ENCODE peak calls at places on chromosomes 16 and 17, in seven cellular contexts. H is transverse colon; Z is CD8-positive, alpha-beta memory T cell; U is brain microvascular endothelial cell; P is tibial artery; M is A673; K is mucosa of descending colon. T is an unnamed sample.

GRCh38 chr16:56970934-56971767 is 9.4 kb downstream of the CETP start:
- DNase-seq in H (no peak), Z (no peak), U (no peak), P (no peak), M (no peak), K (no peak), T (no peak)

GRCh38 chr17:61335105-61335844 is 64.4 kb upstream of the TBX2 start:
- DNase-seq in H (no peak), Z (no peak), U (no peak), P (no peak), M (no peak), K (no peak), T (no peak)

GRCh38 chr17:52383493-52384100 is 225.1 kb upstream of the CA10 start:
- DNase-seq in H (peak; percentile 60), Z (no peak), U (peak; percentile 11), P (no peak), M (peak; percentile 72), K (no peak), T (no peak)

GRCh38 chr17:47692895-47693666 is 880 bp upstream of the TBKBP1 start:
- DNase-seq in H (no peak), Z (no peak), U (no peak), P (peak; percentile 54), M (no peak), K (no peak), T (no peak)

GRCh38 chr17:77783991-77784820 is 174.3 kb upstream of the TNRC6C start:
- DNase-seq in H (no peak), Z (peak; percentile 83), U (no peak), P (no peak), M (no peak), K (no peak), T (no peak)

GRCh38 chr16:31508706-31509523 is 724 bp upstream of the RUSF1 start:
- DNase-seq in H (no peak), Z (no peak), U (no peak), P (no peak), M (peak; percentile 27), K (no peak), T (no peak)

GRCh38 chr17:73191443-73192218 is 1.2 kb upstream of the COG1 start:
- DNase-seq in H (peak; percentile 78), Z (peak; percentile 52), U (peak; percentile 64), P (peak; percentile 81), M (peak; percentile 88), K (no peak), T (peak; percentile 84)

GRCh38 chr17:81870978-81871386 is at the start of gene ARHGDIA:
- DNase-seq in H (no peak), Z (no peak), U (no peak), P (no peak), M (no peak), K (no peak), T (no peak)

GRCh38 chr17:26765860-26766709 is 527.8 kb upstream of the WSB1 start:
- DNase-seq in H (no peak), Z (no peak), U (no peak), P (no peak), M (no peak), K (peak; percentile 30), T (peak; percentile 63)

GRCh38 chr17:62666061-62666800 is 38.8 kb downstream of the MRC2 start:
- DNase-seq in H (no peak), Z (no peak), U (no peak), P (peak; percentile 48), M (no peak), K (no peak), T (peak; percentile 67)

GRCh38 chr17:17119533-17119932 is 77.3 kb downstream of the MPRIP start:
- DNase-seq in H (peak; percentile 66), Z (peak; percentile 74), U (no peak), P (no peak), M (no peak), K (peak; percentile 75), T (no peak)

GRCh38 chr16:64880994-64881393 is 240.9 kb downstream of the CDH11 start:
- DNase-seq in H (no peak), Z (no peak), U (no peak), P (no peak), M (no peak), K (no peak), T (no peak)

GRCh38 chr17:39404542-39405378 is 3.3 kb upstream of the FBXL20 start:
- DNase-seq in H (no peak), Z (no peak), U (peak; percentile 84), P (no peak), M (peak; percentile 1), K (no peak), T (no peak)

GRCh38 chr16:19940195-19940594 is 55.5 kb upstream of the GPRC5B start:
- DNase-seq in H (no peak), Z (no peak), U (no peak), P (no peak), M (no peak), K (no peak), T (no peak)

GRCh38 chr17:63171428-63172205 is 205.6 kb downstream of the TANC2 start:
- DNase-seq in H (no peak), Z (no peak), U (no peak), P (no peak), M (peak; percentile 12), K (no peak), T (no peak)

GRCh38 chr17:69084911-69085310 is 24.2 kb upstream of the ABCA9 start:
- DNase-seq in H (no peak), Z (no peak), U (no peak), P (no peak), M (no peak), K (peak; percentile 41), T (no peak)

GRCh38 chr17:48546187-48546923 is 1.4 kb upstream of the HOXB2 start:
- DNase-seq in H (no peak), Z (no peak), U (no peak), P (no peak), M (peak; percentile 53), K (no peak), T (no peak)

GRCh38 chr17:13776027-13776551 is 174.4 kb upstream of the HS3ST3A1 start:
- DNase-seq in H (no peak), Z (no peak), U (no peak), P (no peak), M (no peak), K (no peak), T (no peak)

GRCh38 chr16:22652463-22652845 is 141.8 kb downstream of the NPIPB5 start:
- DNase-seq in H (no peak), Z (no peak), U (no peak), P (no peak), M (no peak), K (no peak), T (no peak)

GRCh38 chr17:1625053-1625452 is 3.6 kb downstream of the SLC43A2 start:
- DNase-seq in H (no peak), Z (no peak), U (no peak), P (no peak), M (no peak), K (no peak), T (no peak)

GRCh38 chr16:9798952-9799590 is 383.2 kb downstream of the GRIN2A start:
- DNase-seq in H (no peak), Z (no peak), U (no peak), P (no peak), M (no peak), K (no peak), T (no peak)
- H3K36me3 ChIP-seq in H (no peaks in the 10 kb centered on the region), Z (no peaks in the 10 kb centered on the region), U (no peaks in the 10 kb centered on the region), P (no peaks in the 10 kb centered on the region), M (no peaks in the 10 kb centered on the region), K (no peaks in the 10 kb centered on the region), T (no peaks in the 10 kb centered on the region)

GRCh38 chr17:72099919-72100318 is 20.9 kb upstream of the SOX9 start:
- DNase-seq in H (no peak), Z (no peak), U (no peak), P (no peak), M (no peak), K (no peak), T (no peak)

GRCh38 chr17:72092710-72093322 is 28.0 kb upstream of the SOX9 start:
- DNase-seq in H (no peak), Z (no peak), U (no peak), P (no peak), M (no peak), K (no peak), T (no peak)

GRCh38 chr17:72095316-72095715 is 25.5 kb upstream of the SOX9 start:
- DNase-seq in H (no peak), Z (no peak), U (no peak), P (no peak), M (no peak), K (no peak), T (no peak)

GRCh38 chr17:72100445-72100844 is 20.4 kb upstream of the SOX9 start:
- DNase-seq in H (no peak), Z (no peak), U (no peak), P (no peak), M (no peak), K (no peak), T (no peak)

GRCh38 chr17:72097144-72097543 is 23.7 kb upstream of the SOX9 start:
- DNase-seq in H (no peak), Z (no peak), U (no peak), P (no peak), M (no peak), K (no peak), T (no peak)
- H3K4me3 ChIP-seq in H (no peak overlapping the region), Z (no peak overlapping the region), U (no peak overlapping the region), P (no peak overlapping the region), M (no peak overlapping the region), K (no peak overlapping the region), T (no peak overlapping the region)

DNA sequence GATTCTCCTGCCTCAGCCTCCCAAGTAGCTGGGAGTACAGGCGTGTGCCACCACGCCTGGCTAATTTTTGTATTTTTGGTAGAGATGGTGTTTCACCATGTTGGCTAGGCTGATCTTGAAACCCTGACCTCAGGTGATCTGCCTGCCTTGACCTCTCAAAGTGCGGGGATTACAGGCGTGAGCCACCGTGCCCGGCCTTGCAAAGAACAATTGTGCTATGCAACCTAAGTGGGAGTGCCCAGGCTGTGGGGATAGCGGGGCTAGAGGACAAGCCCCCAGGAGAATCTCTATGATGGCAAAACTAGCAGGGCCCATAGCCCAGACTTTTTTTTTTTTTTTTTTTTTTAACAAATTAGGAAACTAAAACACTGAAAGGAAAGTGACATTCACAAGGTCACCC is 2.0 kb upstream of the GPR179 start:
- DNase-seq in H (no peak), Z (no peak), U (no peak), P (no peak), M (no peak), K (no peak), T (no peak)
- H3K36me3 ChIP-seq in H (no peaks in the 10 kb centered on the region), Z (no peaks in the 10 kb centered on the region), U (no peaks in the 10 kb centered on the region), P (no peaks in the 10 kb centered on the region), M (no peaks in the 10 kb centered on the region), K (no peaks in the 10 kb centered on the region), T (no peaks in the 10 kb centered on the region)

DNA sequence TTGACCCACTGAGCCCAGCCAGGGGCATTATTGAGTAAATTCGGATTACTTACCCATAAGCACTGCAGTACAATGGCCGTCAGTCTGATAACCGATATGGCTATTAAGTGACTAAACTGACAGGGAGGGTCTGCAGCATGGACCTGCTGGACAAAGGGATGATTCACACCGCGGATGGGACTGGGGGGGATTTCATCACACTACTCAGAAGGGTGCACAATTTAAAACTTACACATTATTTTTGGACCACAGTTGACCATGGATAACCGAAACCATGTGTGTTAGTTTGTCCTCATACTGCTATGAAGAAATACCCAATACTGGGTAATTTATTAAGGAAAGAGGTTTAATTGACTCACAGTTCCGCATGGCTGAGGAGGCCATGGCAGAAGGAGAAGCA is 106.5 kb downstream of the ABCC6 start:
- DNase-seq in H (no peak), Z (no peak), U (no peak), P (no peak), M (no peak), K (no peak), T (no peak)
- H3K4me3 ChIP-seq in H (no peak overlapping the region), Z (no peak overlapping the region), U (no peak overlapping the region), P (no peak overlapping the region), M (no peak overlapping the region), K (no peak overlapping the region), T (no peak overlapping the region)